ENCODE peak calls at places on chromosomes 6 and 20, in six cellular contexts. P, F, E, O, H and Q are unnamed samples.

GRCh38 chr6:119915971-119916370 is 566.4 kb upstream of the MAN1A1 start:
- DNase-seq in P (no peak), F (no peak), E (no peak), O (no peak), H (no peak), Q (no peak)

GRCh38 chr6:159104931-159105330 is 60.1 kb upstream of the TAGAP start:
- DNase-seq in P (no peak), F (no peak), E (no peak), O (no peak), H (no peak), Q (no peak)

GRCh38 chr20:58078741-58079522 is 149.5 kb downstream of the ANKRD60 start:
- DNase-seq in P (no peak), F (peak), E (no peak), O (no peak), H (no peak), Q (peak)

GRCh38 chr20:31630187-31630790 is 7.4 kb upstream of the COX4I2 start:
- DNase-seq in P (peak), F (no peak), E (no peak), O (no peak), H (no peak), Q (no peak)

GRCh38 chr6:110491644-110492317 is 15.4 kb upstream of the SLC22A16 start:
- DNase-seq in P (no peak), F (peak), E (no peak), O (no peak), H (peak), Q (peak)

GRCh38 chr20:63183422-63184146 is 32.3 kb downstream of the YTHDF1 start:
- DNase-seq in P (peak), F (peak), E (peak), O (peak), H (peak), Q (peak)

GRCh38 chr6:157982297-157982579 is 575 bp downstream of the SYNJ2 start:
- DNase-seq in P (peak), F (peak), E (peak), O (peak), H (no peak), Q (peak)

GRCh38 chr20:42276718-42277117 is 658.5 kb upstream of the CHD6 start:
- DNase-seq in P (no peak), F (no peak), E (peak), O (no peak), H (no peak), Q (no peak)

GRCh38 chr20:57708694-57709673 is 831 bp downstream of the PMEPA1 start:
- DNase-seq in P (peak), F (peak), E (peak), O (no peak), H (peak), Q (no peak)

GRCh38 chr20:55252525-55252924 is 752.8 kb downstream of the CBLN4 start:
- DNase-seq in P (no peak), F (no peak), E (no peak), O (no peak), H (no peak), Q (no peak)

GRCh38 chr6:169288591-169288990 is 34.9 kb upstream of the THBS2 start:
- DNase-seq in P (no peak), F (peak), E (no peak), O (no peak), H (no peak), Q (peak)

GRCh38 chr6:112216699-112217551 is 37.4 kb downstream of the LAMA4 start:
- DNase-seq in P (no peak), F (peak), E (no peak), O (no peak), H (no peak), Q (peak)

GRCh38 chr20:12053348-12053747 is 135.7 kb downstream of the BTBD3 start:
- DNase-seq in P (no peak), F (peak), E (no peak), O (no peak), H (no peak), Q (peak)

GRCh38 chr20:50110141-50111047 is 2.6 kb downstream of the UBE2V1 start:
- DNase-seq in P (peak), F (peak), E (no peak), O (no peak), H (no peak), Q (no peak)

GRCh38 chr6:41743406-41744235 is 3.6 kb downstream of the PGC start:
- DNase-seq in P (no peak), F (no peak), E (no peak), O (no peak), H (no peak), Q (no peak)

DNA sequence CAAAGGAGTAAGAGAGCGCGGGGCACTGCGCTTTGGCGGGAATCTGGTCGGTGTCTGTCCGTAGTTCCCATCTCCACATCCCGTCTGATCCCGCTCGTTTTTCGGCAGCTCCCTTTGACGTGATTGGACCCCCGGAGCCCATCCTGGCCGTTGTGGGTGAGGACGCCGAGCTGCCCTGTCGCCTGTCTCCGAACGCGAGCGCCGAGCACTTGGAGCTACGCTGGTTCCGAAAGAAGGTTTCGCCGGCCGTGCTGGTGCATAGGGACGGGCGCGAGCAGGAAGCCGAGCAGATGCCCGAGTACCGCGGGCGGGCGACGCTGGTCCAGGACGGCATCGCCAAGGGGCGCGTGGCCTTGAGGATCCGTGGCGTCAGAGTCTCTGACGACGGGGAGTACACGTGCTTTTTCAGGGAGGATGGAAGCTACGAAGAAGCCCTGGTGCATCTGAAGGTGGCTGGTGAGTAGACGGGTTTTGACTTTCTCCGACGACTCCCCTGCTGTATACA is 1.4 kb downstream of the BTN1A1 start:
- DNase-seq in P (peak), F (peak), E (peak), O (peak), H (no peak), Q (peak)
- H2AFZ ChIP-seq in P (peak), F (peak), E (peak), O (no peak), H (no peak), Q (peak)

DNA sequence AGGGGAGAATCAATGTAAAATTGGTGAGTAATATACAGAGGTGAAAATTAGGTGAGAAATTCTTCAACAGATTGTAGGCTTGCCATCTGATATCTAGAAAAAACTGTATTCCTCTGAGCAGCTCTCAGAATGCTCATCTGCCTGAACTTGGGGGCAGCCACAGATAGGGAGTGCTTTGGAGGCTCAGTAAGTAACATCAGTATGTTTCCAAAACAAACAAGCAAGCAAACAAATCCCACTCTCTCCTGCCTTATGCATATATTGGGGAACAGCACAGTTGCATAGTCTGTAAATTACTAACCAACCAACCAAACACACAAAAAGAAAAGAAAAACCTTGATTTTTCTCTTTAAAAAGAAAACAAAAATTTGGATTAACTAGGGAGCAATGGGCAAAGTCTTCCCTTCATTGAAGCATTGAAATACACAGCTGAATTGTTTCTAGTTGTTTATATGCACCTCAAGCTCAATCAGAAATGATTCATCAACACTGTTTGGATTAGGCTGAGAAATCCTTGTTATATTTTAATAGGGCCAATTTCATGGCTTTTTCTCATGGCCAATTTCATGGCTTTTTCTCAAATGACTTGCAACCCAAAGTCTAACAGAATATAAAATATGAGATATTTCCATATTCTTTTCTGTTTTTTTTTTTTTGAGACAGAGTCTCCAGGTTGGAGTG is 50.1 kb upstream of the DEK start:
- DNase-seq in P (no peak), F (no peak), E (no peak), O (no peak), H (no peak), Q (no peak)
- H2AFZ ChIP-seq in P (no peak), F (no peak), E (no peak), O (no peak), H (no peak), Q (no peak)

GRCh38 chr6:33568826-33569570 is 11.1 kb downstream of the BAK1 start:
- DNase-seq in P (no peak), F (no peak), E (no peak), O (no peak), H (peak), Q (no peak)

GRCh38 chr6:33570806-33571636 is 9.1 kb downstream of the BAK1 start:
- DNase-seq in P (peak), F (peak), E (peak), O (peak), H (peak), Q (peak)

GRCh38 chr6:33571637-33572316 is 8.3 kb downstream of the BAK1 start:
- DNase-seq in P (no peak), F (peak), E (no peak), O (no peak), H (no peak), Q (no peak)

GRCh38 chr6:33566182-33567084 is 13.6 kb downstream of the BAK1 start:
- DNase-seq in P (no peak), F (peak), E (no peak), O (no peak), H (peak), Q (peak)
- H2AFZ ChIP-seq in P (no peak), F (no peak), E (no peak), O (no peak), H (no peak), Q (no peak)

GRCh38 chr6:125639621-125640020 is 109.8 kb upstream of the HEY2 start:
- DNase-seq in P (no peak), F (no peak), E (no peak), O (no peak), H (no peak), Q (no peak)
- H2AFZ ChIP-seq in P (no peak), F (no peak), E (no peak), O (no peak), H (no peak), Q (no peak)